ENCODE peak calls at places on chromosomes 16 and 17, in four cellular contexts. S, I, X and H are unnamed samples. For H3K27me3, the result is how much of the 10 kb centered on the place peaks cover.

GRCh38 chr16:89574681-89575246 is 794 bp upstream of the CPNE7 start:
- DNase-seq in X (peak), I (peak), S (peak), H (no peak)

GRCh38 chr16:81600275-81600674 is 155.7 kb downstream of the CMIP start:
- DNase-seq in S (no peak), X (peak), I (no peak), H (no peak)

GRCh38 chr16:82628741-82629140 is 2.0 kb downstream of the CDH13 start:
- DNase-seq in S (no peak), X (no peak), I (no peak), H (no peak)

GRCh38 chr16:47965439-47965838 is 190.4 kb downstream of the ABCC12 start:
- DNase-seq in I (no peak), X (no peak), S (no peak), H (no peak)

GRCh38 chr17:15340966-15341365 is 431 bp downstream of the TEKT3 start:
- DNase-seq in S (peak), I (no peak), X (no peak), H (no peak)

GRCh38 chr17:7858487-7858832 is 657 bp downstream of the CYB5D1 start:
- DNase-seq in X (peak), S (no peak), I (no peak), H (no peak)

GRCh38 chr17:28916302-28916934 is 13.5 kb upstream of the DHRS13 start:
- DNase-seq in S (peak), I (peak), X (peak), H (peak)

GRCh38 chr17:72691017-72691416 is 401.5 kb downstream of the SLC39A11 start:
- DNase-seq in S (no peak), X (no peak), I (no peak), H (no peak)

GRCh38 chr17:72516772-72517399 is 396.1 kb downstream of the SOX9 start:
- DNase-seq in I (no peak), X (no peak), S (peak), H (no peak)

GRCh38 chr16:12763517-12763916 is 40.2 kb downstream of the CPPED1 start:
- DNase-seq in S (no peak), X (no peak), I (no peak), H (no peak)

GRCh38 chr17:34249497-34249877 is 5.6 kb upstream of the CCL2 start:
- DNase-seq in S (no peak), I (no peak), X (no peak), H (no peak)

GRCh38 chr16:4855371-4855770 is 8.1 kb downstream of the UBN1 start:
- DNase-seq in S (no peak), I (no peak), X (no peak), H (no peak)

GRCh38 chr17:30219833-30220232 is 15.7 kb downstream of the SLC6A4 start:
- DNase-seq in X (no peak), I (no peak), S (no peak), H (no peak)

GRCh38 chr16:57147381-57148191 is 38.3 kb downstream of the PSME3IP1 start:
- DNase-seq in X (no peak), S (no peak), I (no peak), H (no peak)

GRCh38 chr16:85733155-85733838 is 17.6 kb downstream of the C16orf74 start:
- DNase-seq in I (no peak), X (peak), S (no peak), H (peak)

GRCh38 chr16:48409839-48410610 is 24.8 kb upstream of the SIAH1 start:
- DNase-seq in I (no peak), X (peak), S (no peak), H (no peak)

GRCh38 chr17:36034127-36034526 is 16.4 kb upstream of the CCL23 start:
- DNase-seq in X (no peak), S (peak), I (no peak), H (no peak)

GRCh38 chr17:79220715-79221291 is 146.2 kb downstream of the ENGASE start:
- DNase-seq in I (no peak), S (no peak), X (no peak), H (no peak)

GRCh38 chr17:7997186-7997585 is 5.2 kb upstream of the GUCY2D start:
- DNase-seq in X (peak), I (peak), S (peak), H (peak)

GRCh38 chr16:2226245-2226793 is 2.9 kb downstream of the E4F1 start:
- DNase-seq in X (no peak), I (no peak), S (no peak), H (no peak)

GRCh38 chr16:29714396-29714795 is 31.4 kb downstream of the C16orf54 start:
- DNase-seq in S (no peak), I (no peak), X (no peak), H (no peak)

GRCh38 chr17:41456206-41456605 is 11.0 kb downstream of the KRT32 start:
- DNase-seq in I (no peak), X (no peak), S (no peak), H (no peak)

GRCh38 chr17:31329221-31329620 is 7.8 kb upstream of the EVI2A start:
- DNase-seq in X (no peak), S (no peak), I (no peak), H (no peak)

GRCh38 chr17:6343736-6344135 is 91.2 kb downstream of the AIPL1 start:
- DNase-seq in I (no peak), S (no peak), X (no peak), H (no peak)

GRCh38 chr17:8013731-8014557 is 11.5 kb downstream of the GUCY2D start:
- DNase-seq in S (no peak), X (no peak), I (no peak), H (no peak)

GRCh38 chr17:40517981-40518380 is 16.6 kb upstream of the TNS4 start:
- DNase-seq in X (no peak), I (no peak), S (no peak), H (no peak)

GRCh38 chr17:59893617-59894100 is 738 bp downstream of the RPS6KB1 start:
- DNase-seq in X (peak), S (peak), I (no peak), H (peak)

GRCh38 chr17:57677858-57678257 is 67.2 kb downstream of the CCDC182 start:
- DNase-seq in S (no peak), I (no peak), X (no peak), H (peak)

GRCh38 chr16:57146735-57147134 is 39.1 kb downstream of the PSME3IP1 start:
- DNase-seq in I (no peak), S (peak), X (no peak), H (no peak)

GRCh38 chr17:66431080-66431795 is 128.8 kb downstream of the PRKCA start:
- DNase-seq in S (no peak), I (no peak), X (peak), H (no peak)

GRCh38 chr16:50461400-50461760 is 86.8 kb upstream of the NKD1 start:
- DNase-seq in S (no peak), X (no peak), I (no peak), H (no peak)

GRCh38 chr16:19179890-19180490 is 11.9 kb downstream of the SYT17 start:
- DNase-seq in I (peak), X (peak), S (peak), H (peak)

GRCh38 chr17:41682611-41683010 is 6.1 kb upstream of the EIF1 start:
- DNase-seq in X (no peak), S (no peak), I (no peak), H (no peak)

GRCh38 chr17:81537343-81537855 is 9.2 kb downstream of the FSCN2 start:
- DNase-seq in X (no peak), S (peak), I (peak), H (peak)

GRCh38 chr16:53429221-53429943 is 4.9 kb upstream of the RBL2 start:
- DNase-seq in S (no peak), I (no peak), X (peak), H (no peak)

GRCh38 chr16:86195863-86196630 is 297.1 kb downstream of the IRF8 start:
- DNase-seq in X (no peak), S (no peak), I (no peak), H (no peak)

GRCh38 chr17:59853168-59853918 is 39.4 kb downstream of the TUBD1 start:
- DNase-seq in X (peak), S (peak), I (no peak), H (peak)

GRCh38 chr17:73293480-73293911 is 18.3 kb downstream of the CDC42EP4 start:
- DNase-seq in S (no peak), X (peak), I (peak), H (no peak)

GRCh38 chr17:59963738-59964454 is 644 bp downstream of the RNFT1 start:
- DNase-seq in I (no peak), X (peak), S (peak), H (peak)

GRCh38 chr16:83831451-83831987 is 23.7 kb downstream of the HSBP1 start:
- DNase-seq in I (no peak), S (no peak), X (no peak), H (no peak)
- H2AFZ ChIP-seq in I (no peak), S (no peak), X (no peak), H (no peak)

GRCh38 chr16:10183606-10183959 is 1.4 kb upstream of the GRIN2A start:
- DNase-seq in S (no peak), X (no peak), I (no peak), H (no peak)
- H3K27me3 ChIP-seq in S (under half), X (under half), I (under half), H (under half)

DNA sequence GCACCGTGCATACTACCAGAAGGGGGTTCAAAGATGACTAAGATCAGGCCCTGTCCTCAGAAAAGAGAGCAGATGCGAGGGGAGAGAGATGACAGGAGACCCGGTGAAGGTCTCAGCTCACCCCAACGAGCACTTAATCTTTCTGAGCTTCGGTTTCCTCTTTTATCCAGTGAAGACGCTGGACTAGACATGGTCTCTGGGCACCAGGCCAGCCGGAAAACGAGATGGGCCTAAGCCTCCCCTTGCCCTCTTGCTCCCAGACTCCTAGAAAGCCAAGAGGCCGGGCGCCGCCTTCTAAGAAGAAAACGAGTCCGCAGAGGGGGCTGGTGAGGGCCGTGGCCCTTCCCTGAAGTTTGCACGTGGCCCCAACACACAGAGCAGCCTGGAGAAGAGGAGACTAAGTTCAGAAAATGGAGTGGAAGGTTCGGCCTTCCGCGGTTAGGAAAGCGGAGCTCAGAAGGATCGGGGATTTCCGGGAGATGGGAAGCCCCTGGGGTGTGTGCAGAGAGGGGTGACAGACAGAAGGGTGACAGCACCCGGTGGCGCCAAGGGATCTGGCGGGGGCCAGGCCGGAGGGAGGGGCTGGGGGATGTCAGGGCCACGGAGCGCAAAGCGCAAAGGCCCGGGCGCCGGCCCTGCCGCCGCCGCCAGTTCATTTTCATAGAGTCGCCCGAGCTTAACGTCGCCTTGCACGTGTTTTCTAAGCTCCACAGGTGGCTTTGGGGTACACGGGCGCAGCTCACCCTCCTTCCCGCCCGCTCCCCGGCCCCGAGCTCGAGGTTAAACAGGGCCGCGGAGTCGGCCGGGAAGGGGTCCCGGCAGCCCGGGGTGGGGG is 42.1 kb upstream of the BHLHA9 start:
- DNase-seq in X (no peak), I (no peak), S (peak), H (no peak)
- H3K27ac ChIP-seq in X (no peak), I (no peak), S (peak), H (no peak)

GRCh38 chr16:521381-522210 is 5.9 kb upstream of the CAPN15 start:
- DNase-seq in S (no peak), X (no peak), I (no peak), H (no peak)
- H2AFZ ChIP-seq in S (no peak), X (no peak), I (no peak), H (no peak)

DNA sequence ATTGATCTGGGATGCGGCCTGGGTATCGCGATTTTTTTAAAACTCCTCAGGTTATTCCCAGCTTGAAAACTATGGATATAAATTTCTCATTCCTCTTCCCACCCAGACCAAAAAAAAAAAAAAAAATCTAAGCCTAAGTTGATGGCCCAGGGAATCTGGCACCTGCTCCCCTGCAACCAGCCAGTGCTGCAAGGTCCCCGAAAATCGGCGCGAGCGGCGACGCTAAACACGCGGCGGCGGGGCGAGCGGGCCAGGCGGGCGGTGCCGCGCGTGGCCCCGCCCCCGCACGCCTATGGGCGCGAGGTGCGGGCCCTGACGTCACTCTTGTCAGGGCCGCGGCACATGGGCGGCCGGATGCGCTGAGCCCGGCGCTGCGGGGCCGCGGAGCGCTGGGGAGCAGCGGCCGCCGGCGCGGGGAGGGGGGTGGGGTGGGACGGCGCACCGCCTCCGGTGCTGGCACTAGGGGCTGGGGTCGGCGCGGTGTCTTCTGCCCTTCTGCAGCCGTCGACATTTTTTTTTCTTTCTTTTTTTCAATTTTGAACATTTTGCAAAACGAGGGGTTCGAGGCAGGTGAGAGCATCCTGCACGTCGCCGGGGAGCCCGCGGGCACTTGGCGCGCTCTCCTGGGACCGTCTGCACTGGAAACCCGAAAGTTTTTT is at the start of gene HLF:
- DNase-seq in I (peak), S (no peak), X (peak), H (no peak)
- H3K27me3 ChIP-seq in I (under half), S (under half), X (half or more), H (under half)

GRCh38 chr16:87483481-87483880 is 9.3 kb downstream of the ZCCHC14 start:
- DNase-seq in S (no peak), X (no peak), I (no peak), H (no peak)
- H3K27ac ChIP-seq in S (no peak), X (no peak), I (no peak), H (no peak)

GRCh38 chr17:74380086-74380958 is 13.0 kb downstream of the GPR142 start:
- DNase-seq in X (no peak), S (no peak), I (peak), H (no peak)
- H2AFZ ChIP-seq in X (no peak), S (no peak), I (peak), H (no peak)

GRCh38 chr17:3826191-3826590 is 19.9 kb downstream of the NCBP3 start:
- DNase-seq in X (no peak), S (no peak), I (no peak), H (no peak)

GRCh38 chr17:3828151-3828851 is 17.7 kb downstream of the NCBP3 start:
- DNase-seq in I (no peak), X (peak), S (no peak), H (no peak)

GRCh38 chr17:3834811-3835210 is 11.2 kb downstream of the NCBP3 start:
- DNase-seq in S (no peak), X (no peak), I (no peak), H (no peak)

GRCh38 chr17:3827124-3827773 is 18.8 kb downstream of the NCBP3 start:
- DNase-seq in I (peak), X (peak), S (peak), H (peak)

GRCh38 chr17:3828852-3829232 is 17.2 kb downstream of the NCBP3 start:
- DNase-seq in I (no peak), S (no peak), X (no peak), H (no peak)
- H3K27me3 ChIP-seq in I (under half), S (under half), X (under half), H (under half)

DNA sequence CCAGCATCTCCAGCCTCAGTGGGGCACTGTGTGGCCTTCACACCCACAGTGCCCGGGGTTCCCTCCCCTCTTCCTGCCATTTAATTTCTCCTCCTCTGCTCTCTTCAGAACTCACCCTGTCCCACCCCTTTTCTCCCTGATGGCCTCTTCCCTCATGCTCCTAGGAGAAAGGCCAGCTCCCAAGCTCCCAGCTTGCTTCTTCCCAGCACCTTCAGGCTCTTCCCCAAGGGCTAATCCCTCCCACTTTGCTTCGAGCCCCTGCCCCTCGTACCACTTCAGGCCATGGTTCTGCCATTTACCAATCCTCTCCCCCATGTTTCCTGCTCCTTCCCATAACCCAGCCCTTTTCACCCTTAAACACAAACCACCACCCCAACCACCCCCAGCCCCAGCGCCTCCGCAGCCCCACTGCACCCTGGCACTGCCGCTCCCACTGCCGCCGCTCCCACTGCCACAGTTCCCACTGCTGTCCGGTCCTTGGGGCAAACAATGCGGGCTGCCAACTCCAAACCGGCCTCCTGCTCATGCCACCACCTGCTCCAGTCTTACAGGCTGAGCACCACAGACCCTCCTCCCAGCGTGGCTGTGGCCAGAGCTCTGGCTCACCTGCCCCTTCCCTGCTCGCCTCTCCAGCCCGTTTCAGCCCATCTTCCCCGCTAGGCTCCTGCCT is 28.6 kb downstream of the ADAM11 start:
- DNase-seq in I (no peak), X (no peak), S (no peak), H (no peak)
- H3K27ac ChIP-seq in I (no peak), X (no peak), S (no peak), H (no peak)

DNA sequence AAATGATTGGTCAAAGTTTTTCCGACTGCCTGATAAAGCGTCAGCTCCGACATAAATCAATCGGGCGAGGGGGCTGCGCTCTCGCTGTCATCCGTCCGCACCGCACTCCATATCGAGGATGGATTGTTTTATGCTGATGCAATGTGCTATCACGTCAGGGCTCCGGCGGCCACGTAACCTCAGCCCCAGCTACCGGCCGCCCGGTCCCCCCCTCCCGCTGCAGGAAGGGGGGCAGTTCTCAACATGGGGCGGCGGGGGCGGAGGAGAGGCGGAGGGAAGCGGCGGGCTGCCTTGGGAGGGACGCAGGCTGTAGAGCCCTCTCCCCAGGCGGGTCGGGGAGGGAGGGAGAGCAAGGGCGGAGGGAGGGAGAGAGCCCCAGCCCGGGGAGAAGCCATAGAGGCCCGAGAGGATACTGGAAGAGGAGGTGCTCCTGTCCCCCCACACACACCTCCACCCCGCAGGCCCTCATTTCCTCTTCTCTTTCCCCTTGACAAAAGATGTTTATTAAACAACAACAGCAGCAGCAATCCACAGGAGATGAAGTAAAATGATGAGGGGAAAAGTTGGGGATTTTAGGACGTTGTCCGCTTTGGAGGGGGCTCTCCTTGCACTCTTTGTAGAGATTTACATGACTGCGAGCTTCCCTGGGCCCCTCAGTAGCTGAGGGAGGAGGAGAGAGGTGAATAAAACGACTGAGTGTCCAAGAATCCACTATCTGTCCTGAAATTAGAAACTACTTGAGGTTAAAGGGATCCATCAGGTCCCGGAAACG is 498 bp upstream of the HOXB9 start:
- DNase-seq in X (no peak), S (peak), I (peak), H (no peak)
- H2AFZ ChIP-seq in X (no peak), S (peak), I (no peak), H (no peak)